ENCODE peak calls at places on chromosomes 5 and 9, in seven cellular contexts. V is GM12878, R is HCT116, X is HepG2, K is K562, Q is H1, E is SK-N-SH. I is an unnamed sample.

GRCh38 chr9:97284798-97285197 is 22.7 kb upstream of the CCDC180 start:
- DNase-seq in V (no peak), R (no peak), X (no peak), K (no peak), Q (no peak), E (no peak), I (no peak)

GRCh38 chr9:114972510-114972909 is 42.1 kb upstream of the TNFSF8 start:
- DNase-seq in V (no peak), R (no peak), X (no peak), K (no peak), Q (no peak), E (no peak), I (no peak)

GRCh38 chr9:99172129-99173091 is 49.3 kb downstream of the ALG2 start:
- DNase-seq in V (no peak), R (no peak), X (peak; percentile 76), K (no peak), Q (no peak), E (no peak), I (no peak)

GRCh38 chr5:92527311-92528078 is 1053.5 kb downstream of the NR2F1-AS1 start:
- DNase-seq in V (no peak), R (no peak), X (no peak), K (no peak), Q (no peak), E (no peak), I (no peak)

GRCh38 chr5:137808503-137809135 is 54.5 kb upstream of the HNRNPA0 start:
- DNase-seq in V (no peak), R (no peak), X (no peak), K (peak; percentile 6), Q (no peak), E (no peak), I (no peak)

GRCh38 chr9:91163773-91164471 is 197.8 kb downstream of the AUH start:
- DNase-seq in V (no peak), R (no peak), X (no peak), K (no peak), Q (no peak), E (no peak), I (no peak)

GRCh38 chr9:13279284-13280162 is at the start of gene MPDZ:
- DNase-seq in V (no peak), R (no peak), X (peak; percentile 31), K (peak; percentile 67), Q (peak; percentile 25), E (peak; percentile 91), I (peak; percentile 72)

GRCh38 chr9:70988551-70988950 is 132.9 kb downstream of the TRPM3 start:
- DNase-seq in V (no peak), R (no peak), X (no peak), K (no peak), Q (no peak), E (no peak), I (no peak)

GRCh38 chr5:24854350-24854749 is 209.6 kb upstream of the CDH10 start:
- DNase-seq in V (no peak), R (no peak), X (no peak), K (no peak), Q (no peak), E (no peak), I (no peak)

GRCh38 chr9:93254061-93254481 is 70.1 kb downstream of the WNK2 start:
- DNase-seq in V (no peak), R (no peak), X (no peak), K (no peak), Q (no peak), E (no peak), I (no peak)

GRCh38 chr9:112680731-112681402 is 37.0 kb downstream of the INIP start:
- DNase-seq in V (no peak), R (no peak), X (no peak), K (no peak), Q (no peak), E (no peak), I (no peak)

GRCh38 chr5:75611324-75612210 is at the start of gene ANKDD1B:
- DNase-seq in V (no peak), R (no peak), X (no peak), K (no peak), Q (no peak), E (peak; percentile 23), I (no peak)

GRCh38 chr9:100437860-100438805 is 11.2 kb downstream of the MSANTD3 start:
- DNase-seq in V (no peak), R (peak; percentile 59), X (peak; percentile 70), K (peak; percentile 85), Q (no peak), E (peak; percentile 58), I (peak; percentile 75)

GRCh38 chr9:100436566-100436965 is 9.6 kb downstream of the MSANTD3 start:
- DNase-seq in V (no peak), R (no peak), X (no peak), K (no peak), Q (no peak), E (no peak), I (no peak)

GRCh38 chr9:100443781-100444768 is 17.1 kb downstream of the MSANTD3 start:
- DNase-seq in V (no peak), R (no peak), X (peak; percentile 47), K (no peak), Q (no peak), E (peak; percentile 22), I (no peak)

GRCh38 chr9:100442072-100442471 is 15.1 kb downstream of the MSANTD3 start:
- DNase-seq in V (no peak), R (no peak), X (no peak), K (no peak), Q (no peak), E (no peak), I (no peak)

DNA sequence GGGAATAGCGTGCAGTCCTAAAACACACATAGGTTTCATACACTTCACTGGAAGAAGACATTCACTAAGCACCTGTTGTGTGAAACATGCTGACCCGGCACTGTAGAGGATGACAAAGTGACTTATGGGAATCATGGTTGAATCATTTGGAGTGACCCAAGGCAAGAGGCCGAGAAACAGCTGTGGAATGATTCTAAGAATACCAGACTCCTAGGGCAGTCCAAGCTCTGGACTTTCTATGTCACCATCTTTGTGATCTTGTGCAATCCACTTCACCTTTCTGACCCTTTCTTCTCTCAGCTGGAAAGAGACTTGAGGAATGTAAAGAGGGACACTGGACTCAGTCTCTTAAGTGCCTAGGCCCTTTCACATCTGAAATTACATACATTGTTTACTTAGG is 13.1 kb downstream of the MSANTD3 start:
- DNase-seq in V (no peak), R (no peak), X (no peak), K (no peak), Q (no peak), E (no peak), I (no peak)
- TF ChIP-seq JUND in V (no peak), R (no peak), X (no peak), K (no peak), Q (no peak), E (no peak), I (no peak)

DNA sequence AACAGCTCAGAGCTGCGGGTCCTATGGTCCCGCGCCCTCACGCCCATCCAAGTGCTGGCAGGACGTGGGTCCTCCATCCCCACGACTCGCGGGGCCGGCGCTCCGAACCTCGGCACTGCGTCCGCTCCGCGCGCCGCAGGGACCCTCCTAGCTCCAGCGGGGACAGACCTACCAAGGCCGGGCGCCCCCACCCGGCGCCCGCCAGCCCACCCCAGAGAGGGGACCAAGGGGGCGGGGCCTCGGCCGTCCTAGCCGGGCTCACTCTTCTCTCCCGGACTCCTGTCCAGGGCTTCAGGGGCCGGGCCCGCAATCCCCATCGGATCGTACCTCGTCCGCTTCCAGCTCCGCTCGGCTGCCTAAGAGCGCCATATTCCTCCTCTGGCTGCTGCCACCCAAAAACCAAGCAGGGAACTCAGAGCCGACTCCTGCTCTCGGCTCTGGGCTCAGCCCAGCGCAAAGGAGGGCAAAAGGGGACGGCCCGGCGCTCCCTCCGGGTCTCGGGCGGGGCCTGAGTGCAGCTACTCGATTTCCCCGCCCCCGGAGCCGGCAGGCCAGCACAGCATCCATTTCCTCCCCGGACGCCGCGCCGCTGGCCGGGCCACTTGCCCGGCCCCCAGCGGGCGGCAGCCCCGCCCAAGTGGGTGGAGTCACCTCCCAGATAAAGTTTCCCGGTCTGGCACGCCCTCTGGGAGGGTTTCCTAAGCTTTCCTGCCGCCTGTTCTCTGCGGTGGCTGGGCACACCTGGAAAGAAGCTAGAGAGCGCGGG is at the start of gene TTC39B:
- DNase-seq in V (no peak), R (peak; percentile 77), X (peak; percentile 87), K (peak; percentile 89), Q (peak; percentile 82), E (peak; percentile 96), I (peak; percentile 94)
- TF ChIP-seq JUND in V (no peak), R (no peak), X (no peak), K (no peak), Q (no peak), E (no peak), I (no peak)

DNA sequence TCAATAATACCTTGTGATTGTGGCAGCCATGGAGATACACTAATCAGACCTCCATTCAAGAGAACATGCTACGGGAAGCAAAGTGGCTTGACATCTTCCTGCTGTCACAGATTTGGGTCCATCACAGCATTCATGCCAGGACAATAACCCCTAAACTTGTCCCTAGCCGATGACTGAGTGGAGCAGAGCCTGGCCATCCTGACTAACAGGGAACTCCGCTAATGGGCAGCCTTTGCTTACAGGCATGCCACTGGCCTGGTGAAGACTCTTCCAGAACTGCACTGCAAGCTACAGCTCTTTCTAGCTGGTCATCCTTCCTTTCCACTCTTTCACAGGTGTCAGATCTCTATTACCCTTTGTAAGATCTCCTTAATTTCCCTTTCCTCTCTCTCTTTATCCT is 16.0 kb downstream of the FAM174A start:
- DNase-seq in V (no peak), R (no peak), X (no peak), K (no peak), Q (no peak), E (no peak), I (no peak)
- TF ChIP-seq JUND in V (no peak), R (no peak), X (no peak), K (no peak), Q (no peak), E (no peak), I (no peak)

GRCh38 chr5:155983954-155984353 is 343.0 kb upstream of the SGCD start:
- DNase-seq in V (no peak), R (no peak), X (no peak), K (no peak), Q (no peak), E (no peak), I (no peak)
- TF ChIP-seq JUND in V (no peak), R (no peak), X (no peak), K (no peak), Q (no peak), E (no peak), I (no peak)

GRCh38 chr5:128627939-128628338 is 89.9 kb upstream of the FBN2 start:
- DNase-seq in V (no peak), R (no peak), X (no peak), K (no peak), Q (no peak), E (no peak), I (no peak)

GRCh38 chr5:128630078-128630575 is 92.1 kb upstream of the FBN2 start:
- DNase-seq in V (no peak), R (no peak), X (no peak), K (no peak), Q (no peak), E (no peak), I (no peak)

GRCh38 chr5:128631771-128632170 is 93.7 kb upstream of the FBN2 start:
- DNase-seq in V (no peak), R (no peak), X (no peak), K (no peak), Q (no peak), E (no peak), I (no peak)

GRCh38 chr5:128632264-128632663 is 94.2 kb upstream of the FBN2 start:
- DNase-seq in V (no peak), R (no peak), X (no peak), K (no peak), Q (no peak), E (no peak), I (no peak)

GRCh38 chr5:128629162-128629561 is 91.1 kb upstream of the FBN2 start:
- DNase-seq in V (no peak), R (no peak), X (no peak), K (no peak), Q (no peak), E (no peak), I (no peak)
- TF ChIP-seq JUND in V (no peak), R (no peak), X (no peak), K (no peak), Q (no peak), E (no peak), I (no peak)